ENCODE peak calls at places on chromosomes 6 and 20, in nine cellular contexts. E is neural progenitor cell, K is IMR-90, N is cardiac fibroblast, B is H9, U is AG04450, S is osteocyte, O is transverse colon, A is fibroblast of lung. Z is an unnamed sample.

GRCh38 chr6:63121166-63121565 is 90.1 kb upstream of the FKBP1C start:
- DNase-seq in O (no peak), E (no peak), U (no peak), N (no peak), B (peak), S (no peak), K (no peak), A (no peak), Z (no peak)

GRCh38 chr6:153625089-153625488 is 414.0 kb upstream of the OPRM1 start:
- DNase-seq in N (no peak), B (no peak), S (no peak), U (no peak), O (no peak), A (peak), K (no peak), E (peak), Z (no peak)

GRCh38 chr6:33426590-33427563 is 7.0 kb downstream of the SYNGAP1 start:
- DNase-seq in O (no peak), E (peak), S (no peak), U (no peak), N (peak), K (no peak), B (peak), A (no peak), Z (no peak)

GRCh38 chr20:33793011-33793931 is 17.9 kb upstream of the CHMP4B start:
- DNase-seq in K (peak), N (no peak), E (no peak), U (no peak), O (no peak), A (peak), B (no peak), S (no peak), Z (no peak)

GRCh38 chr6:158170656-158171081 is 2.5 kb downstream of the GTF2H5 start:
- DNase-seq in O (no peak), U (peak), S (no peak), N (peak), K (peak), B (no peak), A (peak), E (no peak), Z (peak)

GRCh38 chr6:94349227-94349626 is 929.9 kb upstream of the EPHA7 start:
- DNase-seq in N (no peak), S (no peak), K (no peak), A (no peak), O (no peak), E (no peak), B (no peak), U (no peak), Z (no peak)

GRCh38 chr6:159042003-159042823 is 2.6 kb downstream of the TAGAP start:
- DNase-seq in E (peak), K (peak), N (peak), A (peak), U (peak), S (no peak), O (peak), B (peak), Z (peak)

GRCh38 chr6:166341464-166341863 is 881 bp downstream of the SFT2D1 start:
- DNase-seq in N (no peak), B (no peak), U (no peak), A (no peak), K (no peak), E (no peak), S (no peak), O (no peak), Z (no peak)

GRCh38 chr6:40536442-40536841 is 50.7 kb downstream of the LRFN2 start:
- DNase-seq in S (no peak), O (no peak), N (no peak), A (no peak), E (peak), B (peak), U (no peak), K (no peak), Z (no peak)

GRCh38 chr6:3229566-3230274 is 2.3 kb upstream of the TUBB2B start:
- DNase-seq in E (peak), O (no peak), B (peak), S (no peak), N (no peak), K (no peak), U (no peak), A (peak), Z (no peak)

GRCh38 chr6:11412011-11412424 is 125.5 kb upstream of the TMEM170B start:
- DNase-seq in O (no peak), A (peak), U (no peak), K (peak), S (no peak), N (peak), B (no peak), E (peak), Z (no peak)

GRCh38 chr6:11412616-11413015 is 124.9 kb upstream of the TMEM170B start:
- DNase-seq in E (no peak), S (no peak), N (no peak), K (no peak), U (no peak), B (no peak), A (no peak), O (no peak), Z (no peak)

GRCh38 chr6:11413728-11414127 is 123.8 kb upstream of the TMEM170B start:
- DNase-seq in O (no peak), E (no peak), N (peak), S (no peak), B (no peak), A (peak), U (no peak), K (peak), Z (no peak)

GRCh38 chr6:11414564-11414963 is 123.0 kb upstream of the TMEM170B start:
- DNase-seq in B (peak), O (no peak), S (no peak), A (no peak), E (no peak), K (no peak), N (no peak), U (no peak), Z (no peak)

GRCh38 chr6:11413112-11413687 is 124.3 kb upstream of the TMEM170B start:
- DNase-seq in B (no peak), N (no peak), A (no peak), S (no peak), U (no peak), O (no peak), K (no peak), E (no peak), Z (no peak)
- TF ChIP-seq CTCF in B (peak), N (peak), A (no peak), S (peak), U (no peak), O (no peak), K (no peak), E (peak), Z (no peak)

DNA sequence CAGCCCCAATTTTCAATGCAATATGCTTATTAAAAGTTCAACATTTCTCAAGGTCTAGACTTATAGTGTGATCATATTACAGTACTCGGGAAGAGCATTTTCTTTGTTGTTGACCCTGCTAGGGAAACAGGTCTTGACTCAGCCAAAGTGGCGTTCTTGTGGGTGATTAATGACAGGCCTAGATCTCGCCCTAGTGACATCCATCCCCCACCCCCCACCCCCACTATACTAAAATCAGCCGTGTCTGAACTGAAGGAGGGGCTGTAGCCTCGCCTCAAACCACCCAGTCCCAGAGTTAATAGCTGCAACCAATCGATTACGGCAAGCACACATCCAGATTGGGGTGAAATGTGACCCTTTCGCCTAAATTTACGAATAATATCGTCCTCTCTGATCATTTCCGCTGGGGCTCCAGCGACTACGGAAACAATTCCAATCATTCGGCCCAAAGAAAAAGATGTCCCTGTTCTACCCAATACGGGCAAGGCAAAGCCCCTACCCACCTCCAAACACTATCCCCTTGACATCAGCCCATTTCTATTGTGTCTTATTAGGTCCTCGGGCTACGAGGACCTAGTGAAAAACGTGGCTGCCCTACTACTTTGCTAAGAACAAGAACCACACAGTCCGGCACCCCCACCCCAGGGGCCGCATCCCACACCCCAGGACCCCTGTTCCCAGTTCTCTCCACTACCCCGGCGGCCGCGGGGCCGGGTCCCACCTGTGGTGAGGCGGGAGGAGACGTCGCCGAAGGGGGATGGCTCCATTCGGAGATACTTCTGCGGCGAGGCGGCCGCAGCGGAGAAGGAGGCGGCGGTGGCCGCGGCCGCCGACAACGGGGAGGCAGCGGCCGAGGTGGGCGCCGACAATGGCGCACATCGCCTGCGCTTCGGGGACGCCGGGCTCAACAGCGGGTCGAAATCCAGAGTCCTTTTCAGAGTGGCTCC is 1.0 kb downstream of the AKIRIN2 start:
- DNase-seq in N (peak), A (peak), U (no peak), S (no peak), K (peak), E (peak), B (no peak), O (peak), Z (peak)
- TF ChIP-seq CTCF in N (no peak), A (no peak), U (no peak), S (no peak), K (peak), E (no peak), B (no peak), O (no peak), Z (peak)

DNA sequence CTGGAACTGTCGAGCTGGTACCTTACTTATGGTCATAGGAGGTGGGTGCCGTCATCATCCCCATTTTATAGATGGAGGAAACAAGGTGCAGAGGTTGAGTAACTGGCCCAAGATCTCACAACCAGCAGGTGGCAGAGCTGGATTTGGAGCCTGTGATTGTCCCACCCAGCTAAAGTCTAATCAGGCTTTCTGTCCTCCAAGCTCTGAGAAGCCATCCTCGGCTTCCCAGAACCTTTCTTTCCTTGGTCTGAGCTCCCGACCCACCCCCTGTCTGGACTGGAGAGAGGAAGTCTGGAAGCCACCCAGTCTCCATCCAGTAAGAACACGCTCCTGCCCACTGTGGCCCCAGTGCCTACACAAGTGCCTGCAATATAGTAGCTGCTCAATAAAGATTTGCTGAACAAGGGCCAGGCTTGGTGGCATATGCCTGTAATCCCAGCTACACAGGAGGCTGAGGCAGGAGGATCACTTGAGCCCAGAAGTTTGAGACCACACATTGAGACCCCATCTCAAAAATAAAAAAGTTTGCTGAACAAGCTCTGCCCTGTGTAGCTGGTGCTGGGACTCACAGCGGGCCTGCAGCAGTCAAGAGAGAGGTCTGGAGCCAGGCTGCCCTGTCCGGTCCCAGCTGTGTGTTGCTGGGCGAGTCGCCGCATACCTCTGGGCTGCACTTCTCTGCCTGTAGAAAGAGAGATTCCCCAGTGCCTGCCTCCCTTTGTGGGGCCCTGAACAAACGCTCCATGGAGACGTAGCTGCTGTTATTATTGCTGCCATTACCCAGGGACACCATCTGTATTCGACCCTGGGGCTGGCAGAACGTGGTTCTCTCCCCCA is 32.5 kb upstream of the DLGAP4 start:
- DNase-seq in N (peak), E (peak), U (no peak), O (no peak), A (peak), B (no peak), S (peak), K (peak), Z (no peak)
- TF ChIP-seq CTCF in N (peak), E (peak), U (peak), O (no peak), A (peak), B (peak), S (peak), K (peak), Z (peak)

GRCh38 chr6:147222160-147222838 is 18.1 kb downstream of the STXBP5 start:
- DNase-seq in S (no peak), B (no peak), E (no peak), N (peak), O (no peak), U (no peak), A (peak), K (peak), Z (no peak)
- TF ChIP-seq CTCF in S (peak), B (peak), E (peak), N (peak), O (peak), U (peak), A (peak), K (peak), Z (peak)

GRCh38 chr20:36483205-36483918 is 58.0 kb upstream of the MYL9 start:
- DNase-seq in K (no peak), B (no peak), O (no peak), E (no peak), A (no peak), U (no peak), N (no peak), S (no peak), Z (no peak)

GRCh38 chr20:36480456-36481048 is 60.8 kb upstream of the MYL9 start:
- DNase-seq in B (no peak), K (no peak), O (no peak), A (no peak), S (no peak), N (no peak), E (no peak), U (no peak), Z (no peak)

GRCh38 chr20:36482044-36482473 is 59.3 kb upstream of the MYL9 start:
- DNase-seq in K (no peak), A (no peak), S (no peak), U (no peak), B (no peak), E (no peak), N (no peak), O (no peak), Z (no peak)

GRCh38 chr20:36479938-36480337 is 61.4 kb upstream of the MYL9 start:
- DNase-seq in B (no peak), K (no peak), S (no peak), N (no peak), A (no peak), E (no peak), O (no peak), U (no peak), Z (no peak)

GRCh38 chr20:36481380-36482043 is 59.8 kb upstream of the MYL9 start:
- DNase-seq in A (no peak), O (no peak), N (no peak), U (no peak), S (no peak), K (no peak), B (no peak), E (no peak), Z (no peak)
- TF ChIP-seq CTCF in A (no peak), O (no peak), N (peak), U (no peak), S (no peak), K (no peak), B (peak), E (peak), Z (no peak)

GRCh38 chr6:28105286-28105685 is 19.1 kb upstream of the ZSCAN16 start:
- DNase-seq in E (no peak), N (no peak), U (no peak), B (no peak), O (no peak), K (no peak), A (peak), S (no peak), Z (no peak)
- TF ChIP-seq CTCF in E (no peak), N (no peak), U (no peak), B (no peak), O (no peak), K (no peak), A (no peak), S (no peak), Z (no peak)

DNA sequence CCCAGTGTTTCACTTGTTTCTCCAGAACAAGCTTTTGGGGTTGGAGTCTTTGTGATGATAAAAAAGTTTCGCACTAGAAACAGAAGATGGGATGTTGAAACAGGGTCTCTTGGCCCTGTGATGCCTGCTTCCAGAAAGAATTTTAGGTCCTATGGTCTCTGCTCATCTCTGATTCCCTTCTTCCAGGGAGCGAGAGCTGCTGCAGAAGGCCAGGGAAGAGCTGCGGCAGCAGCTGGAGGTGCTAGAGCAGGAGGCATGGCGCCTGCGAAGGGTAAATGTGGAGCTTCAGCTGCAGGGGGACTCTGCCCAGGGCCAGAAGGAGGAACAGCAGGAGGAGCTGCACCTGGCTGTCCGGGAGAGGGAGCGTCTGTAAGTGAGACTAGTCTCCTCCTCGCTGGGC is 18.3 kb downstream of the CEP250 start:
- DNase-seq in A (no peak), S (no peak), K (no peak), U (no peak), O (no peak), N (no peak), B (no peak), E (no peak), Z (no peak)
- TF ChIP-seq CTCF in A (no peak), S (no peak), K (no peak), U (no peak), O (no peak), N (no peak), B (no peak), E (no peak), Z (no peak)

DNA sequence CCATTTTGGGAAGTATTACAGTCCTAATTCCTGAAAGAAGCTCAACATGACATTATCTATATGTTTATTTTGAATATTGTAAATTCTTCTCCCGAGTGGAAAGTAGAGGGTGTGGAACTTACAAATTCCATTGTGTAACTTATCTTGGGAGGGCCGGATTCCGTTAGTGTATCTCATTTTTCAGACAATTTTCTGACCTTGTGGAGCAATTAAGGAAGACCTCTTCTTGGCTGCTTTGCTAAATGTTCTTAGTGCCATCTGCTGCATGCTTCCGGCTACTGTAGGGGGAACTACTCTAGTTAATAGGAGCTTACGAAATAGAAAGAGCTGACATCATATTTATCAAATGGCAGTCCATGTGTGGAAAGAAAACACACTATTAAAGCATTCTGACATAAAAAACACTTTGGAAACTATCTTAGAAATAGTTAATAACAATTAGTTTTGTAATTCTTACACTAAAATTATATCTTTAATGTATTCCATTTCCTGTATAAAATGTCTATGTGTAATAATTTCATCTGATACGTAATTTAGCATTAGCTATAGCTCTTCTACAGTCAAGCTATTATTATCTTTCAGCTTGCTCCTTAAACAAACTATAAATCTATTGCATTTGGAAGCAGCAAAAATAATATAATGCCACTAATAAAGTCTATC is 41.5 kb upstream of the KCNQ5 start:
- DNase-seq in B (peak), O (no peak), U (peak), E (peak), S (no peak), A (peak), N (peak), K (peak), Z (peak)
- TF ChIP-seq CTCF in B (peak), O (no peak), U (peak), E (peak), S (peak), A (peak), N (peak), K (peak), Z (peak)

Z was measured in AG09319.